ENCODE peak calls at places on chromosomes 12 and 14, in eight cellular contexts. C is SK-N-SH, G is right atrium auricular region, S is Karpas-422, E is ovary, V is kidney, P is fibroblast of lung, H is tibial artery. A is an unnamed sample. For H3K36me3 and H3K4me1, the result is how much of the 10 kb centered on the place peaks cover.

GRCh38 chr12:50110127-50110761 is 1.8 kb upstream of the COX14 start:
- DNase-seq in C (no peak), G (no peak), S (peak), E (peak), V (peak), P (no peak), H (peak), A (peak)

GRCh38 chr12:130791699-130792098 is 47.4 kb downstream of the STX2 start:
- DNase-seq in C (no peak), G (no peak), S (no peak), E (no peak), V (no peak), P (no peak), H (no peak), A (no peak)

GRCh38 chr12:124980098-124980892 is 8.6 kb downstream of the DHX37 start:
- DNase-seq in C (no peak), G (no peak), S (no peak), E (no peak), V (no peak), P (no peak), H (no peak), A (no peak)

GRCh38 chr12:68610435-68611093 is at the start of gene RAP1B:
- DNase-seq in C (peak), G (peak), S (peak), E (peak), V (peak), P (peak), H (peak), A (peak)

GRCh38 chr12:62660763-62661162 is 194.1 kb downstream of the MON2 start:
- DNase-seq in C (no peak), G (no peak), S (no peak), E (no peak), V (no peak), P (peak), H (no peak), A (no peak)

GRCh38 chr14:31270196-31270772 is 62.7 kb upstream of the HECTD1 start:
- DNase-seq in C (no peak), G (no peak), S (peak), E (no peak), V (no peak), P (no peak), H (no peak), A (peak)

GRCh38 chr14:30573203-30573814 is 14.4 kb downstream of the G2E3 start:
- DNase-seq in C (no peak), G (no peak), S (no peak), E (no peak), V (no peak), P (peak), H (no peak), A (no peak)

GRCh38 chr14:93207468-93208308 is 632 bp downstream of the UBR7 start:
- DNase-seq in C (peak), G (no peak), S (peak), E (no peak), V (no peak), P (peak), H (no peak), A (no peak)

GRCh38 chr12:71057330-71057729 is 100.5 kb downstream of the TSPAN8 start:
- DNase-seq in C (peak), G (no peak), S (no peak), E (no peak), V (no peak), P (peak), H (no peak), A (no peak)

GRCh38 chr14:54366726-54367707 is 29.8 kb upstream of the CDKN3 start:
- DNase-seq in C (peak), G (peak), S (peak), E (peak), V (no peak), P (peak), H (no peak), A (no peak)

GRCh38 chr14:103846569-103847438 is 571 bp downstream of the PPP1R13B start:
- DNase-seq in C (peak), G (no peak), S (peak), E (peak), V (peak), P (no peak), H (no peak), A (no peak)

GRCh38 chr12:7354521-7354920 is 50.6 kb downstream of the ACSM4 start:
- DNase-seq in C (no peak), G (no peak), S (no peak), E (no peak), V (no peak), P (no peak), H (no peak), A (no peak)

GRCh38 chr12:9741726-9742125 is 8.8 kb upstream of the CLECL1 start:
- DNase-seq in C (no peak), G (no peak), S (no peak), E (no peak), V (no peak), P (no peak), H (no peak), A (no peak)

GRCh38 chr12:4939418-4940023 is 29.8 kb downstream of the KCNA1 start:
- DNase-seq in C (no peak), G (no peak), S (no peak), E (no peak), V (no peak), P (no peak), H (no peak), A (no peak)

GRCh38 chr12:124011435-124012124 is 38.6 kb downstream of the ZNF664 start:
- DNase-seq in C (no peak), G (no peak), S (no peak), E (no peak), V (no peak), P (no peak), H (no peak), A (no peak)

GRCh38 chr12:12007713-12008231 is 63.0 kb upstream of the BCL2L14 start:
- DNase-seq in C (no peak), G (no peak), S (no peak), E (no peak), V (no peak), P (no peak), H (no peak), A (no peak)

GRCh38 chr12:44015333-44015941 is 179.6 kb downstream of the TMEM117 start:
- DNase-seq in C (peak), G (no peak), S (peak), E (no peak), V (no peak), P (peak), H (no peak), A (no peak)

GRCh38 chr12:124457287-124458219 is 109.9 kb downstream of the NCOR2 start:
- DNase-seq in C (no peak), G (peak), S (peak), E (peak), V (peak), P (peak), H (peak), A (peak)

GRCh38 chr12:110301065-110301806 is 20.2 kb downstream of the ATP2A2 start:
- DNase-seq in C (no peak), G (no peak), S (no peak), E (no peak), V (no peak), P (no peak), H (no peak), A (no peak)

GRCh38 chr12:10082057-10082874 is 16.5 kb downstream of the CLEC1A start:
- DNase-seq in C (no peak), G (no peak), S (no peak), E (no peak), V (no peak), P (no peak), H (no peak), A (peak)

GRCh38 chr12:55720071-55720564 is at the start of gene RDH5:
- DNase-seq in C (no peak), G (peak), S (no peak), E (no peak), V (no peak), P (peak), H (peak), A (peak)

GRCh38 chr14:52078093-52078492 is 9.2 kb upstream of the NID2 start:
- DNase-seq in C (no peak), G (no peak), S (no peak), E (no peak), V (no peak), P (peak), H (no peak), A (no peak)

GRCh38 chr14:85233756-85234545 is 296.0 kb upstream of the FLRT2 start:
- DNase-seq in C (no peak), G (no peak), S (no peak), E (no peak), V (no peak), P (peak), H (no peak), A (no peak)

GRCh38 chr12:47891356-47891755 is 13.4 kb downstream of the VDR start:
- DNase-seq in C (no peak), G (no peak), S (no peak), E (no peak), V (no peak), P (peak), H (peak), A (no peak)

GRCh38 chr14:82046512-82047226 is 513.0 kb upstream of the SEL1L start:
- DNase-seq in C (no peak), G (no peak), S (no peak), E (no peak), V (no peak), P (no peak), H (no peak), A (no peak)

GRCh38 chr12:9605490-9605889 is 2.2 kb downstream of the KLRB1 start:
- DNase-seq in C (no peak), G (no peak), S (no peak), E (no peak), V (no peak), P (no peak), H (no peak), A (no peak)

GRCh38 chr12:110937104-110937641 is 16.8 kb upstream of the MYL2 start:
- DNase-seq in C (peak), G (peak), S (peak), E (no peak), V (peak), P (peak), H (no peak), A (peak)

GRCh38 chr12:95736631-95737030 is 53.9 kb downstream of the NTN4 start:
- DNase-seq in C (no peak), G (no peak), S (no peak), E (no peak), V (no peak), P (peak), H (peak), A (peak)

GRCh38 chr12:101713059-101713682 is 15.7 kb downstream of the CHPT1 start:
- DNase-seq in C (no peak), G (peak), S (no peak), E (peak), V (peak), P (no peak), H (peak), A (no peak)
- H3K4me3 ChIP-seq in C (no peak), G (no peak), S (no peak), E (no peak), V (peak), P (no peak), H (no peak), A (no peak)

GRCh38 chr12:57001448-57001906 is 4.9 kb downstream of the ZBTB39 start:
- DNase-seq in C (peak), G (peak), S (peak), E (peak), V (no peak), P (peak), H (peak), A (peak)
- H3K36me3 ChIP-seq in C (under half), G (under half), S (under half), E (under half), V (under half), P (under half), H (under half), A (under half)

GRCh38 chr14:49977126-49977841 is 84.4 kb downstream of the ARF6 start:
- DNase-seq in C (no peak), G (no peak), S (peak), E (no peak), V (no peak), P (no peak), H (no peak), A (no peak)
- H3K4me1 ChIP-seq in C (under half), G (under half), S (half or more), E (under half), V (under half), P (under half), H (under half), A (under half)

GRCh38 chr14:60134702-60135101 is 30.5 kb downstream of the DHRS7 start:
- DNase-seq in C (no peak), G (no peak), S (no peak), E (no peak), V (no peak), P (no peak), H (no peak), A (no peak)
- H3K4me3 ChIP-seq in C (no peak), G (no peak), S (no peak), E (no peak), V (no peak), P (no peak), H (no peak), A (no peak)

DNA sequence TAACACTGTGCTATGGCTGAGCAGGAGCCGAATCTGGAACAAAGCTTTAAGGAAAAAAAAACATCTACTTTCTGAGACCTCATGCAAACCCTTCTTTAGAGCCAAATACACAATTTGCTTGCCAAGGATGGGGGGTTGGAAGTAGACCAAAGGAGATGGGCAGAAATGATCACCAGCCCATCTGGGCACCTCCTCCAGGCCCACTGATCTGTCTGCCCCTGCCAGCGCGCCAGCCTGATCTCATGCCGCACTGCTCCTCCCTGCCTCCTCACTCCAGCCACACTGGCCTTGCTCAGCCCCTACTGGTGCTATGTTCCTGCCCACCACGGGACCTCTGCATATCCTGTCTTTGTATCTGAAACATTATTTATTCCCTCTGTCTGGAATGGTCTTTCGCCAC is 24.8 kb upstream of the RAB35 start:
- DNase-seq in C (no peak), G (no peak), S (no peak), E (no peak), V (peak), P (no peak), H (no peak), A (no peak)
- H3K36me3 ChIP-seq in C (half or more), G (half or more), S (half or more), E (under half), V (half or more), P (under half), H (half or more), A (under half)

GRCh38 chr14:50530358-50530757 is 2.0 kb downstream of the MAP4K5 start:
- DNase-seq in C (no peak), G (no peak), S (no peak), E (no peak), V (no peak), P (peak), H (no peak), A (no peak)
- H3K4me1 ChIP-seq in C (under half), G (under half), S (half or more), E (under half), V (under half), P (under half), H (under half), A (under half)

GRCh38 chr12:104902125-104902524 is 56.0 kb downstream of the SLC41A2 start:
- DNase-seq in C (no peak), G (no peak), S (no peak), E (no peak), V (no peak), P (no peak), H (no peak), A (no peak)

GRCh38 chr12:104909761-104910160 is 48.3 kb downstream of the SLC41A2 start:
- DNase-seq in C (no peak), G (no peak), S (no peak), E (no peak), V (no peak), P (peak), H (no peak), A (no peak)

GRCh38 chr12:104906695-104907094 is 51.4 kb downstream of the SLC41A2 start:
- DNase-seq in C (no peak), G (no peak), S (no peak), E (no peak), V (no peak), P (no peak), H (no peak), A (no peak)

DNA sequence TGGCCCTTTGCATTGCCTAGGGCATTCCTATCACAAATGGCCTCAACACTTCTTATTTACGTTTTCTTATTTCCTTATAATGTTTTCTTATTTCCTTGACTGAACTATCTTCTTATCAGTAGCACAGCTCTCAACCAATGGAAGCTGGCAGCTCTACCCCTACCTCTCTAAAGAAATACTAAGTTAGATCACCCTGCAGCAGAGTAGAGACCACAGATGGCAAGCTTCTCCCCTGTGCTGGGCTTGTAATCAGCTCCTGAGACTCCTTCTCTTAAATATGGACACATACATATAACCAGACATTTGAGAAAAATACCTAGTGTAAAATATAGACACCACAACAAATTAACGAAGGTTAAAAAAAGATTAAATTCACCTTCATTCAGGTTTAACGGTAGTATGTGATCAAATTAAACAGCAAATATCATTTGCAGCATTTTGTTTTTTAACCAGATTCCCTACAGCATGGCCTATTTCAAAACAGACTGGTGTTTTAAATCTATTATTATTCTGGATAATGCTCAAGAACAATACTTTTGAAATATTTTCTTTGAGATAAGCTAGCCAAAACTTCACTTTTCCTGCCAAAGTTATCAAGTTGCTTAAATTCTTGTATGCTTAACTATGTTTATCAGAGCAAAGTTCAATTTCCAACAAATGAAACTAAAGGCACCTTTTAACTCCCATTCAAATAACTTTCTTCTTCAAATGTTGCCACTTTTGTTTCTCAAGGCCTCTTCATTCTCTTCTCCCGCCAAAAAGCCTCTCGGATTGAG is 54.3 kb downstream of the SLC41A2 start:
- DNase-seq in C (no peak), G (no peak), S (no peak), E (no peak), V (no peak), P (no peak), H (no peak), A (no peak)
- H3K4me3 ChIP-seq in C (no peak), G (no peak), S (no peak), E (no peak), V (no peak), P (no peak), H (no peak), A (no peak)

GRCh38 chr12:93760275-93760875 is 83.2 kb downstream of the CRADD start:
- DNase-seq in C (no peak), G (no peak), S (no peak), E (no peak), V (no peak), P (no peak), H (no peak), A (no peak)
- H3K36me3 ChIP-seq in C (under half), G (under half), S (under half), E (under half), V (under half), P (under half), H (under half), A (under half)

DNA sequence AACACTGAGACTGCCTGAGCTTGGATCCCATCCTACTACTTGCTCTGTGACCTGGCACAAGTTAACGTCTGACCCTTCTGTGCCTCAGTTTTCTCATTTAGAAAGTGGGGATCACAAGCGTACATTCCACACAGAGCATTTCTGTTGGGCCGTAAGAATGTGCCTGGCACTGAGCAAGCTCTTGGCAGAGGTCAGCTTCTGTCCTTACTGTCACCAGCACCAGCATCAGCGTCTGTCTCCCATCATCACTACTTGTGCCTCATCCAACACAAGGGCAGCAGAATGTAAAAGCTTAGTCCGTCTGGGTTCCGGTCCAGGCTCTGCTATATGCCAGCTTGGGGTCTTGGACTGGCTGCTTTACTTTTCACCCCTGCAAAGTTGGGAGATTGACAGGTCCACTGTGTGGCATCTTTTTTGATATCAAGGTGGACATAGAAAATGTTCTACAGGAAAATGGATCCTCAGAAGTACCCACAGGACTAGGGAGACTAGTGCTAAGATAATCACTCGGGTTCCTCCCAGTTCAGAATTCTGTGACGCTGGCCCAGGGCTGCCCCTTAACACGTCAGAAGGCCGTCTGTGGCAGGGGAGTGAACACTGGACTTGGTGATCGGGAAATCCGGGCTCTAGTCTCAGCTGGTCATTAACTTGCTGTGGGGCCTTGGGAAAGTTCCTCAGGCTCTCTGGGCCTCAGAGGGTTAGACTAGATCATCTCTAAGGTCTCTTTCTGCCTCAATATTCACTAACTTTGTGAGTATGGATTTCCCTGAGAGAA is 65.9 kb downstream of the CACNA1C start:
- DNase-seq in C (no peak), G (no peak), S (no peak), E (no peak), V (no peak), P (no peak), H (no peak), A (no peak)
- H3K4me1 ChIP-seq in C (under half), G (under half), S (under half), E (under half), V (under half), P (under half), H (half or more), A (under half)

A was measured in aorta.